ENCODE peak calls at places on chromosomes 4 and X, in four cellular contexts. One of them, this sample, is unnamed.

GRCh38 chr4:47939456-47939855 is 25.1 kb upstream of the NFXL1 start:
- DNase-seq in Peyer's patch: no peak
- DNase-seq in neural crest cell: no peak
- DNase-seq in AG10803: no peak
- DNase-seq in this sample: no peak

GRCh38 chr4:129358571-129358970 is 262.6 kb downstream of the C4orf33 start:
- DNase-seq in Peyer's patch: no peak
- DNase-seq in neural crest cell: no peak
- DNase-seq in AG10803: peak; percentile 48
- DNase-seq in this sample: no peak

GRCh38 chr4:23805381-23805780 is 84.5 kb downstream of the PPARGC1A start:
- DNase-seq in Peyer's patch: no peak
- DNase-seq in neural crest cell: no peak
- DNase-seq in AG10803: peak; percentile 36
- DNase-seq in this sample: no peak

GRCh38 chr4:112840061-112840460 is 203.1 kb downstream of the LARP7 start:
- DNase-seq in Peyer's patch: no peak
- DNase-seq in neural crest cell: no peak
- DNase-seq in AG10803: peak; percentile 60
- DNase-seq in this sample: no peak

GRCh38 chrX:51461053-51462050 is 35.0 kb downstream of the NUDT11 start:
- DNase-seq in Peyer's patch: peak; percentile 20
- DNase-seq in neural crest cell: peak; percentile 20
- DNase-seq in AG10803: peak; percentile 32
- DNase-seq in this sample: no peak

GRCh38 chrX:63713510-63713909 is 71.5 kb downstream of the ARHGEF9 start:
- DNase-seq in Peyer's patch: no peak
- DNase-seq in neural crest cell: no peak
- DNase-seq in AG10803: peak; percentile 52
- DNase-seq in this sample: no peak

GRCh38 chr4:76224193-76224592 is 10.6 kb upstream of the SCARB2 start:
- DNase-seq in Peyer's patch: no peak
- DNase-seq in neural crest cell: no peak
- DNase-seq in AG10803: no peak
- DNase-seq in this sample: no peak

GRCh38 chr4:164779811-164780216 is 25.9 kb downstream of the SMIM31 start:
- DNase-seq in Peyer's patch: no peak
- DNase-seq in neural crest cell: peak; percentile 47
- DNase-seq in AG10803: peak; percentile 62
- DNase-seq in this sample: no peak

GRCh38 chrX:49995021-49995731 is 72.8 kb downstream of the CLCN5 start:
- DNase-seq in Peyer's patch: no peak
- DNase-seq in neural crest cell: no peak
- DNase-seq in AG10803: peak; percentile 70
- DNase-seq in this sample: no peak

GRCh38 chr4:173486714-173487392 is 43.2 kb downstream of the HAND2 start:
- DNase-seq in Peyer's patch: no peak
- DNase-seq in neural crest cell: no peak
- DNase-seq in AG10803: no peak
- DNase-seq in this sample: no peak

GRCh38 chr4:113106076-113106475 is 56.6 kb downstream of the ANK2 start:
- DNase-seq in Peyer's patch: no peak
- DNase-seq in neural crest cell: no peak
- DNase-seq in AG10803: peak; percentile 63
- DNase-seq in this sample: no peak

GRCh38 chr4:148164529-148164928 is 277.7 kb downstream of the NR3C2 start:
- DNase-seq in Peyer's patch: no peak
- DNase-seq in neural crest cell: no peak
- DNase-seq in AG10803: no peak
- DNase-seq in this sample: no peak

GRCh38 chr4:168183717-168184571 is 91.6 kb downstream of the ANXA10 start:
- DNase-seq in Peyer's patch: no peak
- DNase-seq in neural crest cell: no peak
- DNase-seq in AG10803: peak; percentile 43
- DNase-seq in this sample: no peak

GRCh38 chr4:6834867-6835266 is 52.3 kb downstream of the KIAA0232 start:
- DNase-seq in Peyer's patch: no peak
- DNase-seq in neural crest cell: no peak
- DNase-seq in AG10803: peak; percentile 13
- DNase-seq in this sample: no peak

GRCh38 chr4:129972257-129972656 is 876.3 kb downstream of the C4orf33 start:
- DNase-seq in Peyer's patch: no peak
- DNase-seq in neural crest cell: no peak
- DNase-seq in AG10803: no peak
- DNase-seq in this sample: no peak

GRCh38 chrX:1466971-1467561 is 14.4 kb upstream of the ASMTL start:
- DNase-seq in Peyer's patch: peak; percentile 78
- DNase-seq in neural crest cell: no peak
- DNase-seq in AG10803: no peak
- DNase-seq in this sample: peak; percentile 53

GRCh38 chrX:111585337-111585736 is 73.9 kb downstream of the SERTM2 start:
- DNase-seq in Peyer's patch: no peak
- DNase-seq in neural crest cell: no peak
- DNase-seq in AG10803: no peak
- DNase-seq in this sample: no peak

GRCh38 chr4:38237139-38237538 is 276.9 kb downstream of the PTTG2 start:
- DNase-seq in Peyer's patch: no peak
- DNase-seq in neural crest cell: no peak
- DNase-seq in AG10803: peak; percentile 87
- DNase-seq in this sample: no peak

GRCh38 chr4:97639961-97640360 is 503.3 kb downstream of the STPG2 start:
- DNase-seq in Peyer's patch: no peak
- DNase-seq in neural crest cell: no peak
- DNase-seq in AG10803: no peak
- DNase-seq in this sample: no peak

GRCh38 chr4:8616831-8617230 is 24.3 kb downstream of the CPZ start:
- DNase-seq in Peyer's patch: no peak
- DNase-seq in neural crest cell: no peak
- DNase-seq in AG10803: no peak
- DNase-seq in this sample: no peak

GRCh38 chrX:10050481-10050880 is 83.3 kb downstream of the CLDN34 start:
- DNase-seq in Peyer's patch: no peak
- DNase-seq in neural crest cell: no peak
- DNase-seq in AG10803: no peak
- DNase-seq in this sample: no peak

GRCh38 chr4:11704136-11704535 is 275.4 kb upstream of the HS3ST1 start:
- DNase-seq in Peyer's patch: no peak
- DNase-seq in neural crest cell: no peak
- DNase-seq in AG10803: no peak
- DNase-seq in this sample: no peak

GRCh38 chr4:182869697-182870096 is 47.5 kb downstream of the DCTD start:
- DNase-seq in Peyer's patch: no peak
- DNase-seq in neural crest cell: no peak
- DNase-seq in AG10803: no peak
- DNase-seq in this sample: no peak

GRCh38 chr4:71689822-71690221 is 94.1 kb downstream of the GC start:
- DNase-seq in Peyer's patch: no peak
- DNase-seq in neural crest cell: no peak
- DNase-seq in AG10803: peak; percentile 2
- DNase-seq in this sample: no peak

GRCh38 chrX:39802354-39802753 is 295.4 kb downstream of the BCOR start:
- DNase-seq in Peyer's patch: no peak
- DNase-seq in neural crest cell: no peak
- DNase-seq in AG10803: no peak
- DNase-seq in this sample: no peak

GRCh38 chr4:30718889-30719252 is 1.3 kb upstream of the PCDH7 start:
- DNase-seq in Peyer's patch: no peak
- DNase-seq in neural crest cell: peak; percentile 8
- DNase-seq in AG10803: no peak
- DNase-seq in this sample: no peak

GRCh38 chrX:123822965-123823364 is 36.9 kb upstream of the XIAP start:
- DNase-seq in Peyer's patch: no peak
- DNase-seq in neural crest cell: no peak
- DNase-seq in AG10803: no peak
- DNase-seq in this sample: no peak

GRCh38 chr4:87071401-87071800 is 136.6 kb downstream of the AFF1 start:
- DNase-seq in Peyer's patch: no peak
- DNase-seq in neural crest cell: no peak
- DNase-seq in AG10803: no peak
- DNase-seq in this sample: no peak

GRCh38 chrX:119942831-119943184 is 743 bp downstream of the NKAP start:
- DNase-seq in Peyer's patch: no peak
- DNase-seq in neural crest cell: no peak
- DNase-seq in AG10803: no peak
- DNase-seq in this sample: no peak

GRCh38 chr4:25884040-25884788 is 21.4 kb upstream of the SEL1L3 start:
- DNase-seq in Peyer's patch: peak; percentile 37
- DNase-seq in neural crest cell: no peak
- DNase-seq in AG10803: peak; percentile 61
- DNase-seq in this sample: no peak

GRCh38 chr4:51907001-51907669 is 64.2 kb downstream of the DCUN1D4 start:
- DNase-seq in Peyer's patch: no peak
- DNase-seq in neural crest cell: no peak
- DNase-seq in AG10803: no peak
- DNase-seq in this sample: no peak